ENCODE peak calls at places on chromosomes 5 and 9, in four cellular contexts. H is ascending aorta, T is osteoblast, W is heart right ventricle. D is an unnamed sample. For H3K27me3, the result is how much of the 10 kb centered on the place peaks cover.

GRCh38 chr9:95189230-95190098 is 128.0 kb downstream of the FANCC start:
- DNase-seq in W (no peak), T (peak), H (peak), D (peak)

GRCh38 chr9:81377310-81377709 is 312.0 kb downstream of the TLE1 start:
- DNase-seq in T (no peak), W (no peak), H (no peak), D (no peak)

GRCh38 chr5:76386360-76386759 is 16.7 kb upstream of the IQGAP2 start:
- DNase-seq in W (no peak), T (no peak), H (no peak), D (no peak)

GRCh38 chr5:174078416-174078815 is 32.9 kb downstream of the NSG2 start:
- DNase-seq in H (no peak), W (no peak), T (no peak), D (no peak)

GRCh38 chr9:126411225-126411947 is 84.8 kb downstream of the MVB12B start:
- DNase-seq in W (no peak), T (peak), H (no peak), D (no peak)

GRCh38 chr9:86663905-86664304 is 283.4 kb downstream of the GAS1 start:
- DNase-seq in W (no peak), H (no peak), T (no peak), D (no peak)

GRCh38 chr9:123887837-123888236 is 42.1 kb downstream of the DENND1A start:
- DNase-seq in H (no peak), T (no peak), W (no peak), D (no peak)

GRCh38 chr5:180639743-180640300 is 9.6 kb downstream of the FLT4 start:
- DNase-seq in T (peak), W (no peak), H (peak), D (no peak)

GRCh38 chr9:33687779-33688178 is 107.6 kb upstream of the PRSS3 start:
- DNase-seq in T (no peak), H (no peak), W (no peak), D (no peak)

GRCh38 chr9:134136117-134136996 is 475 bp downstream of the WDR5 start:
- DNase-seq in T (peak), W (no peak), H (no peak), D (peak)

GRCh38 chr9:121902483-121903135 is 190.5 kb downstream of the TTLL11 start:
- DNase-seq in H (no peak), T (peak), W (no peak), D (no peak)

GRCh38 chr9:14405176-14405575 is 91.2 kb upstream of the NFIB start:
- DNase-seq in T (no peak), H (no peak), W (no peak), D (no peak)

DNA sequence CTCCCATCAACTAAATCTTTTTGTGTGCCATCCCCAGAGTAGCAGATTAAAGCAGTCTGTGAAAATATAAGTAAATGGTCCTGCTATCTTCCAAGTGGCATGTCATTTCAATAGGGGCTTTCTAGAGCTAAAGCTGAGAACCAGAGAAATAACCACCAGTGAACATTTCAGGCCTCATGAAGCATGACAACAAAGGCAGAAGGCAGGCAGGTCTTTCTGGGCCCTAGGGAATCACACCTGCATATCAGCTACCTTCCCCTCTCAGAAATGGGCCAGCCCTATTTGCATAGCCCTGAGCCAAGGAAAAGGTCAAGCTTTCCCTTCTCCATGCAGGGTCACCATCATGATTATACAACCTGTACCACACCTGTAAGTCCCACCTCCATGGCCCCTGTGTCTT is 205.3 kb downstream of the DEPDC1B start:
- DNase-seq in H (no peak), T (no peak), W (no peak), D (no peak)
- H3K27ac ChIP-seq in H (peak), T (no peak), W (no peak), D (no peak)

GRCh38 chr9:98712987-98713386 is 4.3 kb upstream of the GABBR2 start:
- DNase-seq in T (no peak), W (no peak), H (no peak), D (no peak)
- H3K27me3 ChIP-seq in T (half or more), W (half or more), H (under half), D (under half)

GRCh38 chr9:105043370-105043936 is 115.5 kb upstream of the ABCA1 start:
- DNase-seq in H (no peak), T (no peak), W (no peak), D (no peak)
- H3K27ac ChIP-seq in H (no peak), T (no peak), W (peak), D (no peak)

GRCh38 chr5:139797335-139797734 is 1.7 kb downstream of the PSD2 start:
- DNase-seq in H (no peak), W (no peak), T (peak), D (no peak)

GRCh38 chr5:139796061-139796806 is 626 bp downstream of the PSD2 start:
- DNase-seq in H (no peak), T (peak), W (no peak), D (no peak)

GRCh38 chr5:139797856-139798510 is 2.4 kb downstream of the PSD2 start:
- DNase-seq in T (peak), H (no peak), W (no peak), D (peak)

GRCh38 chr5:139798883-139799282 is 3.3 kb downstream of the PSD2 start:
- DNase-seq in H (no peak), W (no peak), T (peak), D (no peak)

GRCh38 chr5:139799359-139799758 is 3.8 kb downstream of the PSD2 start:
- DNase-seq in T (peak), W (no peak), H (no peak), D (no peak)
- H3K27me3 ChIP-seq in T (half or more), W (half or more), H (under half), D (under half)

DNA sequence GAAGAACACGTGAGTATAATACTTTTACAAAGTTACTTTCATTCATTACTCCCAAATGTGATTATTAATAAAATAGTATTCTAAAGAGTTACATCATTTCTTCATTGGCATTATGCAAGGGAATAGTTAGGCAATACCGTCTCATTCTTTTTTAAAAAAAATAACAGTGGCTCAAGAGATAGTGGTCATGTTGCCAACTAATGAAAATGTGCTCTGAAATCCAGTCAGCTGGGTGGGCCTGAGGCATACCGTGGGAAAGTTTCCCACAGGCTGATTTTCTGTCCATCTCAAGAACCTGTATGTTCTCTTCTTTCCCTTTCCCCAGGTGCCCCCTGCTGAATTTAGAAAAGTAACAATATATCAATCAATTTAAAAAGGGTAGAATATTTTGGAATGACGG is 40.8 kb upstream of the ROPN1L start:
- DNase-seq in T (no peak), W (no peak), H (no peak), D (no peak)
- H3K27ac ChIP-seq in T (peak), W (no peak), H (peak), D (no peak)

DNA sequence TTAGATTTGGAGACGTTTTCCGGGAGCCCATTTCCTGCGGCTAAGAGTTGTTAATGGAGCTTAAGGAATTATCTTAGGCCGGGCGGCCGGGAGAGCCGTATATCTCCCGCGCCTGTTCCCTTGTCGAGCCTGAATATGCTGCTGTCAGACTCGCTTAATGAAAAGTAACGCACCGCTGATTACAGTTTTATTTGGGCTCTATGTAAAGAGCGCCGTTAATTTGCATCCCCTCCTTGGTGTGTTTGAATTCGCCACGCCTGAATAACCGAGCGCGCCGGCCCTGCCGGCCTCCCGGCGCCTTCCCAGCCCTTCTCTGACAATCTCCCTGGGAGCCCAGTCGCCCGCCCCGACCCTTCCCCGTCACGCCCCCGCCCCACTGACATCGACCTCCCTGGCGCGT is 7.9 kb downstream of the IRX4 start:
- DNase-seq in T (no peak), W (no peak), H (no peak), D (no peak)
- H3K27me3 ChIP-seq in T (half or more), W (half or more), H (under half), D (under half)